ENCODE peak calls at places on chromosomes 13 and 19, in ten cellular contexts. O is keratinocyte, A is OCI-LY7, G is AG04450, U is PC-3, H is fibroblast of the aortic adventitia, N is mesothelial cell of epicardium, X is spleen, V is brain microvascular endothelial cell, T is GM06990. L is an unnamed sample.

GRCh38 chr19:9323557-9323918 is 441 bp upstream of the ZNF559 start:
- DNase-seq in O (peak), A (peak), G (peak), U (peak), H (peak), N (no peak), X (peak), V (peak), T (no peak), L (no peak)

GRCh38 chr19:32631381-32631780 is 43.6 kb downstream of the ANKRD27 start:
- DNase-seq in O (no peak), A (no peak), G (no peak), U (no peak), H (no peak), N (no peak), X (no peak), V (no peak), T (no peak), L (no peak)

GRCh38 chr19:46350029-46350757 is 3.3 kb downstream of the PPP5C start:
- DNase-seq in O (no peak), A (peak), G (no peak), U (no peak), H (no peak), N (no peak), X (no peak), V (no peak), T (peak), L (no peak)

GRCh38 chr19:35462476-35462953 is 14.5 kb downstream of the FFAR2 start:
- DNase-seq in O (no peak), A (peak), G (no peak), U (no peak), H (no peak), N (no peak), X (no peak), V (no peak), T (peak), L (no peak)

GRCh38 chr13:64810701-64811258 is 2419.4 kb downstream of the PCDH9 start:
- DNase-seq in O (no peak), A (no peak), G (no peak), U (peak), H (peak), N (no peak), X (no peak), V (no peak), T (no peak), L (no peak)

GRCh38 chr13:36820222-36820621 is 1.2 kb downstream of the RFXAP start:
- DNase-seq in O (no peak), A (peak), G (no peak), U (no peak), H (peak), N (no peak), X (no peak), V (no peak), T (peak), L (no peak)

GRCh38 chr19:53333071-53333465 is 481 bp upstream of the ZNF845 start:
- DNase-seq in O (no peak), A (peak), G (peak), U (no peak), H (no peak), N (no peak), X (peak), V (peak), T (no peak), L (peak)

GRCh38 chr13:21399741-21400140 is 59.4 kb downstream of the ZDHHC20 start:
- DNase-seq in O (no peak), A (no peak), G (no peak), U (peak), H (peak), N (no peak), X (no peak), V (peak), T (no peak), L (no peak)

GRCh38 chr13:84607614-84608013 is 725.3 kb upstream of the SLITRK1 start:
- DNase-seq in O (no peak), A (no peak), G (peak), U (peak), H (peak), N (no peak), X (no peak), V (peak), T (no peak), L (no peak)

GRCh38 chr13:59126474-59126873 is 1037.3 kb downstream of the DIAPH3 start:
- DNase-seq in O (no peak), A (no peak), G (no peak), U (no peak), H (no peak), N (no peak), X (no peak), V (no peak), T (no peak), L (no peak)

GRCh38 chr19:9323919-9324583 is at the start of gene ZNF559:
- DNase-seq in O (peak), A (peak), G (peak), U (peak), H (peak), N (peak), X (peak), V (peak), T (peak), L (peak)

GRCh38 chr13:19601749-19602725 is 31.4 kb upstream of the MPHOSPH8 start:
- DNase-seq in O (no peak), A (no peak), G (no peak), U (peak), H (peak), N (peak), X (peak), V (no peak), T (peak), L (peak)
- TF ChIP-seq CTCF in O (no peak), A (no peak), G (no peak), U (peak), H (peak), N (no peak), X (no peak), V (no peak), T (peak), L (peak)

DNA sequence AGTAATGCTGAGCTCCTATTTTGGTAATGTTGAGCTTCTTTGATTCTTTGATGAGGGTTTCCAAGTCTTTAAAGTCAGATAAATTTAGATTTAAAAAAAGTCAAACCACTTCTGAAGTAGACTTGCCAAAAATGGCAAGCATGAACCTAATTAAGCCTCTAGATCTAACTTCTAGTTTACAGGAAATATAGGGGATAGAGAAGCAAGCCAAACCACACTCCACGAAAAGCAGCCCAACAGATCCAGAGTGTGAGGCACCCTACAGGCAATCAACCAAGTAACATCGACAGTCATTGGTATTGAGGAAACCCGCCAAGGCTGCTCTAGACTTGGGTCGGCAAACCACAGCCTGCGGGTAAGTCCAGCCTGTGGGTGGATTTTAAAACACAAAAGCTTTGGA is 3.7 kb downstream of the GGACT start:
- DNase-seq in O (no peak), A (no peak), G (no peak), U (no peak), H (no peak), N (no peak), X (no peak), V (no peak), T (no peak), L (no peak)
- TF ChIP-seq CTCF in O (no peak), A (no peak), G (no peak), U (no peak), H (no peak), N (no peak), X (no peak), V (no peak), T (no peak), L (no peak)

GRCh38 chr13:110264685-110265275 is 42.2 kb downstream of the COL4A1 start:
- DNase-seq in O (no peak), A (no peak), G (no peak), U (no peak), H (no peak), N (no peak), X (no peak), V (no peak), T (no peak), L (no peak)

GRCh38 chr13:110265341-110265681 is 41.6 kb downstream of the COL4A1 start:
- DNase-seq in O (no peak), A (no peak), G (no peak), U (no peak), H (no peak), N (no peak), X (no peak), V (no peak), T (no peak), L (no peak)

GRCh38 chr13:110266983-110267382 is 40.0 kb downstream of the COL4A1 start:
- DNase-seq in O (no peak), A (no peak), G (no peak), U (no peak), H (no peak), N (no peak), X (no peak), V (no peak), T (no peak), L (no peak)

GRCh38 chr13:110265682-110266430 is 41.1 kb downstream of the COL4A1 start:
- DNase-seq in O (no peak), A (no peak), G (no peak), U (no peak), H (no peak), N (no peak), X (no peak), V (no peak), T (no peak), L (no peak)

GRCh38 chr13:110266431-110266809 is 40.5 kb downstream of the COL4A1 start:
- DNase-seq in O (no peak), A (no peak), G (no peak), U (no peak), H (no peak), N (no peak), X (no peak), V (no peak), T (no peak), L (no peak)
- TF ChIP-seq CTCF in O (no peak), A (no peak), G (no peak), U (no peak), H (no peak), N (no peak), X (no peak), V (no peak), T (no peak), L (no peak)

GRCh38 chr13:108921238-108921637 is 291.8 kb downstream of the MYO16 start:
- DNase-seq in O (no peak), A (no peak), G (no peak), U (no peak), H (no peak), N (no peak), X (no peak), V (no peak), T (no peak), L (no peak)
- TF ChIP-seq CTCF in O (no peak), A (no peak), G (no peak), U (no peak), H (no peak), N (no peak), X (no peak), V (no peak), T (no peak), L (no peak)

DNA sequence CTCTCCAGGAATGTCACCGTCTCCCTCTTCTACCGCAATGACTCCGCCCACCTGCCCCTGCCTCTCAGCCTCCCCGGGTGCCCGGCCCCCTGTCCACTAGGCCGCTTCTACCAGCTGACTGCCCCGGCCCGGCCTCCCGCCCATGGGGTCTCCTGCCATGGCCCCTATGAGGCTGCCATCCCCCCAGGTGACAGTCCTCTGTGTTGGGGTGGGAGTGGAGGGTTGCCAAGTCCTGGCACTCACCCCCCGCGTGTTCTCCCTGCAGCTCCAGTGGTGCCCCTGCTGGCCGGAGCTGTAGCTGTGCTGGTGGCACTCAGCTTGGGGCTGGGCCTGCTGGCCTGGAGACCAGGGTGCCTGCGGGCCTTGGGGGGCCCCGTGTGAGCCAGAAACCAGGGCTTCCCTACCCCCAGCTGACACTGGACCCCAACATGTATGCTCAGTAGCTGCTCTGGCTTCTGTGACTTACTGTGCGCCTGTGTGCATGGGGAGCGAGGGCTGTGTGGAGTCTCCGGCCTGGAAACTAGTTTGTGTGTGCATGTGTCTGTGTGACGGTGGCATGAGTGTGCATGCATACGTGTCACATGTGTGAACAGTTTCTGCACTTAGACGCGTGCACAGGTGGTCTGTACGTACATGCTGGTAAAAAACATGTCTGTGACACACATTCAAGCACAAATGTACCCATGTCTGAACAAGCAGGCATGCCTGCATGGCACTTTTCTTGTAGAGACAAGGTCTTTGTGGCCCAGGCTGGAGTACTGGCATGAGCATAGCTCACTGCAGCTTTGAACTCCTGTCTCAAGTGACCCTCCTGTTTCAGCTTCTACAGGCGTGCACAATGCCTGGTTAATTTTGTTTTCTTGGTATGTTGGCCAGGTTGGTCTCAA is 4.8 kb downstream of the ACP4 start:
- DNase-seq in O (no peak), A (peak), G (no peak), U (peak), H (no peak), N (no peak), X (no peak), V (no peak), T (peak), L (no peak)
- TF ChIP-seq CTCF in O (peak), A (peak), G (peak), U (peak), H (no peak), N (no peak), X (no peak), V (peak), T (peak), L (peak)

GRCh38 chr19:16095071-16095571 is 16.6 kb upstream of the RAB8A start:
- DNase-seq in O (no peak), A (no peak), G (no peak), U (no peak), H (no peak), N (no peak), X (no peak), V (no peak), T (no peak), L (no peak)
- TF ChIP-seq CTCF in O (no peak), A (no peak), G (no peak), U (no peak), H (no peak), N (no peak), X (no peak), V (no peak), T (no peak), L (no peak)

GRCh38 chr13:90365130-90365529 is 982.4 kb upstream of the MIR17HG start:
- DNase-seq in O (no peak), A (no peak), G (no peak), U (no peak), H (peak), N (no peak), X (no peak), V (no peak), T (no peak), L (no peak)
- TF ChIP-seq CTCF in O (no peak), A (peak), G (peak), U (peak), H (no peak), N (no peak), X (no peak), V (peak), T (no peak), L (peak)

GRCh38 chr13:25394661-25395060 is 22.9 kb downstream of the ATP8A2 start:
- DNase-seq in O (no peak), A (no peak), G (no peak), U (no peak), H (no peak), N (no peak), X (no peak), V (no peak), T (no peak), L (no peak)

GRCh38 chr13:25401958-25402357 is 30.2 kb downstream of the ATP8A2 start:
- DNase-seq in O (no peak), A (no peak), G (no peak), U (no peak), H (no peak), N (no peak), X (no peak), V (no peak), T (no peak), L (no peak)

GRCh38 chr13:25391932-25392331 is 20.2 kb downstream of the ATP8A2 start:
- DNase-seq in O (no peak), A (no peak), G (no peak), U (no peak), H (no peak), N (no peak), X (no peak), V (no peak), T (no peak), L (no peak)

GRCh38 chr13:25397763-25398162 is 26.0 kb downstream of the ATP8A2 start:
- DNase-seq in O (no peak), A (no peak), G (no peak), U (no peak), H (no peak), N (no peak), X (no peak), V (no peak), T (no peak), L (no peak)
- TF ChIP-seq CTCF in O (no peak), A (no peak), G (no peak), U (no peak), H (no peak), N (no peak), X (no peak), V (no peak), T (no peak), L (no peak)

L was measured in neural crest cell.